ENCODE peak calls at places on chromosomes 5 and 9, in four cellular contexts. O is hypothalamus, D is ovary, X is NCI-H2029. R is an unnamed sample.

GRCh38 chr9:27362447-27363210 is 65.7 kb upstream of the EQTN start:
- DNase-seq in O (no peak), D (no peak), X (no peak), R (no peak)

GRCh38 chr9:38029923-38030638 is 38.9 kb downstream of the SHB start:
- DNase-seq in O (no peak), D (no peak), X (no peak), R (no peak)

GRCh38 chr9:69649566-69650260 is 22.5 kb downstream of the APBA1 start:
- DNase-seq in O (no peak), D (no peak), X (no peak), R (no peak)

GRCh38 chr9:25427290-25427689 is 251.0 kb downstream of the TUSC1 start:
- DNase-seq in O (no peak), D (no peak), X (no peak), R (no peak)

GRCh38 chr9:137074657-137075274 is 2.6 kb upstream of the UAP1L1 start:
- DNase-seq in O (no peak), D (no peak), X (no peak), R (no peak)

GRCh38 chr5:116553366-116553765 is 21.3 kb downstream of the SEMA6A start:
- DNase-seq in O (peak), D (no peak), X (no peak), R (no peak)

GRCh38 chr9:101727621-101728524 is 10.6 kb downstream of the GRIN3A start:
- DNase-seq in O (no peak), D (no peak), X (no peak), R (peak)

GRCh38 chr9:37398464-37399025 is 24.0 kb upstream of the GRHPR start:
- DNase-seq in O (no peak), D (no peak), X (no peak), R (no peak)

GRCh38 chr5:28301676-28302075 is 1263.3 kb upstream of the CDH9 start:
- DNase-seq in O (no peak), D (no peak), X (no peak), R (no peak)

GRCh38 chr5:154610321-154611154 is 132.5 kb upstream of the HAND1 start:
- DNase-seq in O (peak), D (peak), X (peak), R (peak)

GRCh38 chr9:115204827-115205506 is 87.0 kb upstream of the TNC start:
- DNase-seq in O (no peak), D (no peak), X (no peak), R (no peak)

GRCh38 chr5:10421841-10422691 is 19.6 kb upstream of the ROPN1L start:
- DNase-seq in O (no peak), D (no peak), X (no peak), R (no peak)

GRCh38 chr5:131814990-131815389 is 18.2 kb upstream of the FNIP1 start:
- DNase-seq in O (no peak), D (no peak), X (no peak), R (no peak)